ENCODE peak calls at places on chromosomes 4 and X, in eight cellular contexts. R is thyroid gland; F is AG04449; B is pancreas; C is neural progenitor cell; H is HFF-Myc; D is CD8-positive, alpha-beta T cell; Y is thoracic aorta. S is an unnamed sample.
A peak's percentile ranks its signal among the peaks of the same experiment; 100 is the strongest.

GRCh38 chr4:168825975-168826374 is 184.1 kb downstream of the CBR4 start:
- DNase-seq in R (no peak), D (no peak), H (no peak), C (no peak), Y (no peak), B (no peak), F (no peak), S (no peak)

GRCh38 chr4:187478292-187479205 is 517.0 kb upstream of the ZFP42 start:
- DNase-seq in F (peak; percentile 87), B (no peak), R (no peak), C (no peak), H (peak; percentile 59), D (no peak), Y (peak; percentile 21), S (peak; percentile 90)

GRCh38 chrX:47097018-47097417 is 18.8 kb downstream of the RGN start:
- DNase-seq in D (no peak), H (no peak), R (no peak), Y (no peak), F (no peak), C (no peak), B (no peak), S (no peak)

GRCh38 chr4:166538491-166539005 is 665.5 kb downstream of the TLL1 start:
- DNase-seq in C (no peak), F (no peak), D (no peak), R (no peak), H (no peak), B (no peak), Y (no peak), S (no peak)

GRCh38 chrX:40171513-40172168 is 73.9 kb upstream of the BCOR start:
- DNase-seq in D (peak; percentile 43), F (no peak), C (peak; percentile 64), H (no peak), B (no peak), Y (no peak), R (peak; percentile 57), S (no peak)

GRCh38 chr4:11495291-11495690 is 66.6 kb upstream of the HS3ST1 start:
- DNase-seq in D (no peak), F (no peak), H (no peak), Y (no peak), C (no peak), R (no peak), B (no peak), S (no peak)

GRCh38 chr4:48223633-48224295 is 45.9 kb downstream of the TEC start:
- DNase-seq in B (no peak), F (no peak), H (no peak), R (no peak), Y (no peak), C (no peak), D (no peak), S (no peak)

GRCh38 chrX:19902110-19902509 is 14.7 kb upstream of the SH3KBP1 start:
- DNase-seq in Y (no peak), C (no peak), D (no peak), B (no peak), R (peak; percentile 30), H (no peak), F (no peak), S (no peak)

GRCh38 chr4:113921089-113921842 is 58.2 kb downstream of the ARSJ start:
- DNase-seq in R (no peak), C (no peak), D (no peak), B (no peak), Y (no peak), F (no peak), H (no peak), S (no peak)

GRCh38 chr4:103098746-103099421 is 750 bp downstream of the BDH2 start:
- DNase-seq in F (no peak), H (no peak), Y (no peak), D (no peak), C (no peak), B (no peak), R (no peak), S (no peak)

GRCh38 chr4:151227731-151228130 is 49.2 kb upstream of the PRSS48 start:
- DNase-seq in C (no peak), F (no peak), D (no peak), R (peak; percentile 31), Y (peak; percentile 15), B (no peak), H (peak; percentile 82), S (peak; percentile 46)

GRCh38 chrX:17456526-17456925 is 81.5 kb downstream of the NHS start:
- DNase-seq in H (no peak), R (no peak), B (no peak), C (peak; percentile 84), Y (no peak), F (no peak), D (no peak), S (no peak)

GRCh38 chr4:85724801-85725548 is 250.0 kb downstream of the ARHGAP24 start:
- DNase-seq in B (no peak), F (no peak), H (no peak), C (no peak), R (no peak), Y (no peak), D (no peak), S (no peak)

GRCh38 chrX:132263127-132263526 is 43.9 kb upstream of the RAP2C start:
- DNase-seq in F (no peak), C (no peak), H (no peak), R (no peak), D (no peak), B (no peak), Y (no peak), S (no peak)

GRCh38 chrX:67725471-67725870 is 181.7 kb downstream of the AR start:
- DNase-seq in Y (no peak), D (no peak), R (no peak), C (no peak), F (no peak), H (peak; percentile 26), B (no peak), S (no peak)

GRCh38 chr4:16860506-16860905 is 37.9 kb downstream of the LDB2 start:
- DNase-seq in H (peak; percentile 56), B (no peak), C (no peak), D (no peak), R (no peak), Y (no peak), F (peak; percentile 91), S (peak; percentile 66)

GRCh38 chrX:39667746-39668507 is 429.8 kb downstream of the BCOR start:
- DNase-seq in R (no peak), C (no peak), F (no peak), H (no peak), B (no peak), D (no peak), Y (no peak), S (no peak)

GRCh38 chrX:110389570-110389969 is 30.9 kb downstream of the RTL9 start:
- DNase-seq in F (no peak), Y (no peak), C (no peak), H (no peak), B (no peak), D (no peak), R (no peak), S (no peak)

GRCh38 chrX:110383414-110383813 is 24.8 kb downstream of the RTL9 start:
- DNase-seq in H (no peak), R (no peak), D (no peak), F (peak; percentile 60), C (no peak), B (no peak), Y (no peak), S (peak; percentile 65)

GRCh38 chrX:110381216-110381615 is 22.6 kb downstream of the RTL9 start:
- DNase-seq in H (no peak), C (no peak), Y (no peak), B (no peak), R (no peak), F (peak; percentile 66), D (no peak), S (no peak)

DNA sequence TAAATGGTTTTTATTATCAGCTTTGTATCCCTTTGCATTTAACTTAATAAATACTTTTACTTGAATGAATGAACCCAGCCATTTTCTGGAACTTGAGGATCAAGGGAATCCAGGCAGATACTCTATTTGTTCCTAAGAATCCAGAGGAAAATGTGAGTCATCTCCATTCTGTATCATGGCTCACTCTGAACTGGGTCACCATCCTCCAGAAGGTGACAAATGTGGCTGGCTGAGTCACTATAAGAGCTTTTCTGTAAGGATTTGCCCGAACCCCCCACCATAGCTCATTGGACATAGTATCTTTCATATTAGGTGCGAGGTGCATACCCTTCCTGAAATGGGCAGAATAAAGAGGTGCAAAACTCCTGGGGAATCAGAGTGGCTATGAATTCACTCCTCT is 25.8 kb downstream of the RTL9 start:
- DNase-seq in D (no peak), C (no peak), B (no peak), R (no peak), H (peak; percentile 29), Y (no peak), F (no peak), S (no peak)
- H3K4me3 ChIP-seq in D (no peak overlapping the region), C (no peak overlapping the region), B (no peak overlapping the region), R (no peak overlapping the region), H (no peak overlapping the region), Y (no peak overlapping the region), F (no peak overlapping the region), S (no peak overlapping the region)

GRCh38 chr4:121771869-121772268 is 6.9 kb upstream of the SMIM43 start:
- DNase-seq in Y (no peak), B (no peak), H (no peak), F (no peak), D (no peak), C (no peak), R (no peak), S (no peak)
- TF ChIP-seq CTCF in Y (no peak), B (no peak), H (no peak), F (no peak), D (no peak), C (no peak), R (no peak), S (no peak)

DNA sequence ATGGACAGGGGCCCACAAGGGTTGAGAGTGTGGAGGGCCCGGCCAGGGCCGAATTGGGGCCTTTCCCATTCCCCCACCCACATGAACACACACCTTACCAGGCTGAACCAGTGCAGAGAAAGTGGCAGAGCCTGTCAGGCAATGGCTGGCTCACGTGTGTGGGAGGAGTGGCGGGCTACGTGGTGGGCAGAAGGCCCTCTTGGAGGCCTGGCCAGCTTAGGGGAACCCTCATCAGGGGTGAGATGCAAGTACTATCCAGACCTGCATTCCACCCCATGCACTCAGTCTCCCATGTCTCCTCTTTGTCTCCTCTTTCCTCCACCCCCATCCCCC is 965 bp downstream of the TCEAL4 start:
- DNase-seq in C (no peak), B (peak; percentile 29), R (peak; percentile 29), Y (no peak), H (no peak), D (no peak), F (no peak), S (no peak)
- H3K4me3 ChIP-seq in C (peak overlapping the region; percentile 76), B (peak overlapping the region; percentile 48), R (no peak overlapping the region), Y (peak overlapping the region; percentile 81), H (peak overlapping the region; percentile 76), D (peak overlapping the region; percentile 68), F (peak overlapping the region; percentile 73), S (peak overlapping the region; percentile 75)

GRCh38 chr4:183816077-183816476 is 89.0 kb upstream of the STOX2 start:
- DNase-seq in B (no peak), R (no peak), Y (no peak), D (no peak), H (no peak), C (no peak), F (no peak), S (no peak)

GRCh38 chr4:183812567-183812966 is 92.5 kb upstream of the STOX2 start:
- DNase-seq in Y (no peak), C (no peak), B (no peak), H (no peak), F (no peak), D (no peak), R (no peak), S (no peak)

GRCh38 chr4:183821090-183821853 is 83.8 kb upstream of the STOX2 start:
- DNase-seq in R (no peak), F (no peak), H (no peak), B (no peak), C (no peak), Y (no peak), D (no peak), S (no peak)

GRCh38 chr4:183816882-183817509 is 88.1 kb upstream of the STOX2 start:
- DNase-seq in B (no peak), D (no peak), Y (no peak), R (peak; percentile 42), H (no peak), C (no peak), F (no peak), S (no peak)
- TF ChIP-seq CTCF in B (no peak), D (no peak), Y (no peak), R (no peak), H (no peak), C (no peak), F (no peak), S (no peak)